ENCODE peak calls at places on chromosomes 1 and 21, in seven cellular contexts. L, O, N, A, F, P and S are unnamed samples.

GRCh38 chr1:36464605-36465393 is 615 bp upstream of the MRPS15 start:
- DNase-seq in O (peak), L (peak), N (peak), F (no peak), A (no peak), P (no peak), S (no peak)

GRCh38 chr1:210754931-210755670 is 378.8 kb downstream of the KCNH1 start:
- DNase-seq in L (no peak), A (no peak), P (no peak), N (peak), O (peak), F (no peak), S (no peak)

GRCh38 chr1:220207406-220207805 is 64.8 kb downstream of the RAB3GAP2 start:
- DNase-seq in L (no peak), P (no peak), F (no peak), A (no peak), O (no peak), N (no peak), S (no peak)

GRCh38 chr21:42553435-42553834 is 39.8 kb downstream of the SLC37A1 start:
- DNase-seq in L (no peak), P (no peak), A (no peak), O (no peak), N (no peak), F (no peak), S (no peak)

GRCh38 chr1:201742955-201743805 is 85.8 kb upstream of the IPO9 start:
- DNase-seq in N (no peak), F (no peak), L (no peak), O (peak), P (no peak), A (peak), S (no peak)

GRCh38 chr21:43315244-43316137 is 111.4 kb downstream of the SIK1 start:
- DNase-seq in A (peak), L (no peak), F (no peak), P (no peak), O (no peak), N (no peak), S (no peak)

GRCh38 chr1:156865865-156866678 is 5.4 kb downstream of the NTRK1 start:
- DNase-seq in N (no peak), P (no peak), F (no peak), L (no peak), O (no peak), A (no peak), S (no peak)

GRCh38 chr1:185719021-185719420 is 15.2 kb upstream of the HMCN1 start:
- DNase-seq in N (peak), A (peak), L (no peak), P (no peak), O (peak), F (no peak), S (no peak)

GRCh38 chr1:157773723-157774350 is 3.1 kb downstream of the FCRL2 start:
- DNase-seq in O (no peak), L (no peak), A (no peak), F (no peak), P (no peak), N (no peak), S (no peak)

GRCh38 chr1:203206116-203206687 is 19.7 kb upstream of the CHI3L1 start:
- DNase-seq in F (no peak), N (no peak), P (no peak), O (no peak), L (no peak), A (peak), S (no peak)

GRCh38 chr1:198927129-198927528 is 288.3 kb downstream of the PTPRC start:
- DNase-seq in P (no peak), F (no peak), A (no peak), N (no peak), O (no peak), L (no peak), S (no peak)